ENCODE peak calls at places on chromosomes 13 and 19, in eight cellular contexts. Q, Z, S, L, V, F, I and Y are unnamed samples.

GRCh38 chr19:4889034-4889825 is 13.5 kb downstream of the ARRDC5 start:
- DNase-seq in Q (no peak), S (no peak), I (no peak), L (no peak), V (no peak), Z (peak; percentile 15), F (peak; percentile 76), Y (no peak)

GRCh38 chr19:55257461-55258411 is 1.1 kb downstream of the PPP6R1 start:
- DNase-seq in F (peak; percentile 21), S (peak; percentile 48), V (peak; percentile 50), L (no peak), I (peak; percentile 28), Q (peak; percentile 59), Z (peak; percentile 4), Y (no peak)

GRCh38 chr13:64855506-64855905 is 2374.6 kb downstream of the PCDH9 start:
- DNase-seq in Q (no peak), V (no peak), F (peak; percentile 20), S (no peak), I (no peak), L (no peak), Z (peak; percentile 14), Y (no peak)

GRCh38 chr13:46492946-46493345 is 60.0 kb upstream of the LRCH1 start:
- DNase-seq in Q (no peak), F (peak; percentile 73), L (no peak), S (no peak), V (no peak), Z (peak; percentile 81), I (no peak), Y (no peak)

GRCh38 chr19:31135841-31136240 is 213.4 kb downstream of the TSHZ3 start:
- DNase-seq in V (no peak), F (peak; percentile 75), L (no peak), I (no peak), Z (peak; percentile 29), S (no peak), Q (no peak), Y (no peak)

GRCh38 chr13:23796546-23796945 is 92.7 kb downstream of the MIPEP start:
- DNase-seq in I (no peak), Q (no peak), L (no peak), F (peak; percentile 12), Z (no peak), V (no peak), S (no peak), Y (no peak)

GRCh38 chr19:460877-461609 is at the start of gene SHC2:
- DNase-seq in F (no peak), V (peak; percentile 46), S (no peak), Z (no peak), L (no peak), Q (no peak), I (peak; percentile 49), Y (no peak)

GRCh38 chr19:52398091-52398461 is 427 bp downstream of the ZNF528 start:
- DNase-seq in Z (no peak), L (no peak), I (peak; percentile 18), V (peak; percentile 30), F (no peak), Q (no peak), S (peak; percentile 18), Y (no peak)

GRCh38 chr19:56110515-56111448 is 10.3 kb downstream of the ZNF787 start:
- DNase-seq in S (no peak), L (no peak), Q (no peak), Z (peak; percentile 34), F (peak; percentile 37), I (peak; percentile 58), V (peak; percentile 67), Y (no peak)

GRCh38 chr13:90352763-90353162 is 994.7 kb upstream of the MIR17HG start:
- DNase-seq in Q (no peak), F (no peak), V (no peak), S (no peak), Z (no peak), I (no peak), L (no peak), Y (no peak)

GRCh38 chr13:23990443-23990842 is 93.1 kb upstream of the C1QTNF9B start:
- DNase-seq in Q (no peak), Z (no peak), F (no peak), I (no peak), S (no peak), L (no peak), V (no peak), Y (no peak)

GRCh38 chr19:14871619-14872230 is 14.2 kb downstream of the OR7A17 start:
- DNase-seq in V (no peak), Q (no peak), I (no peak), S (no peak), Z (peak; percentile 23), L (no peak), F (peak; percentile 33), Y (no peak)
- TF ChIP-seq CTCF in V (no peak), Q (peak; percentile 19), I (no peak), S (peak; percentile 49), Z (peak; percentile 48), L (peak; percentile 40), F (peak; percentile 49), Y (no peak)

DNA sequence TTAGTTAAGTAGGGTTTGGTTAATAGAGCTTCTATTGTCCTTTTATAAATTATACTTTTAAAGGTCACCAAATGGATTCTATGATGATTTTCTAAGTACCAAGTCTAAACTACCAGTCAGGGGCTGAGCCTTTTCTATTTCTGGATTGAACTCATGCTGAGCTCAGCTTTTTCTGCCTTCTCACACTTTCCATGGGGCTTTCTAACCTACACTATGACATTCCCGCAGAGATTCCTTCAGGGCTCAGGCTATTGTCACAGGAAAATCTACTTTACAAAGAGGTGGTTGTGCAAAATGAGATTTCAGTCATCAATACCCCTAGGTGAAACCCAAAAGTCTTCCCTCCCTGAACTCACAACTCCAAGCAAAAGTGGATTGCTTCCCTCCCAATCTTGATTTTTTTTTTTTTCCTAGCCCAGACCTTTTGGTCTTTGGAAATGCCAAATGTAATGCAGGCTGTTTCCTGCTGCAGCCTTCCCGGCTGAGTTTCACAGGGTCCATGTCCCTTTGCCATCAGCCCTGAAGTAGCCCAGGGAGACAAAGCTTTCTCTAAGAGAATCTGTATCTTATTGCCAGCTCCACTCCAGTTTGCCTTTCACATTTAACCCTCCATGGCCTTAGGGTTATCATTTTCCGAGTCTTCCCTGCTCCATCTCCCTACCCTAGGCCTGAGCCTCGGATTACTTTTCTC is 13.6 kb downstream of the C13orf42 start:
- DNase-seq in Q (peak; percentile 41), S (no peak), L (no peak), V (no peak), I (no peak), Z (no peak), F (no peak), Y (no peak)
- TF ChIP-seq CTCF in Q (no peak), S (no peak), L (no peak), V (no peak), I (no peak), Z (no peak), F (no peak), Y (no peak)

GRCh38 chr13:30158774-30159445 is 148.4 kb downstream of the KATNAL1 start:
- DNase-seq in I (no peak), L (no peak), Z (peak; percentile 91), V (no peak), Q (no peak), S (peak; percentile 16), F (peak; percentile 76), Y (no peak)
- TF ChIP-seq CTCF in I (no peak), L (peak; percentile 43), Z (peak; percentile 68), V (no peak), Q (no peak), S (peak; percentile 29), F (peak; percentile 59), Y (no peak)

GRCh38 chr13:26095846-26096245 is 44.0 kb upstream of the SHISA2 start:
- DNase-seq in S (no peak), Z (no peak), Q (no peak), V (no peak), L (no peak), F (no peak), I (peak; percentile 56), Y (no peak)

DNA sequence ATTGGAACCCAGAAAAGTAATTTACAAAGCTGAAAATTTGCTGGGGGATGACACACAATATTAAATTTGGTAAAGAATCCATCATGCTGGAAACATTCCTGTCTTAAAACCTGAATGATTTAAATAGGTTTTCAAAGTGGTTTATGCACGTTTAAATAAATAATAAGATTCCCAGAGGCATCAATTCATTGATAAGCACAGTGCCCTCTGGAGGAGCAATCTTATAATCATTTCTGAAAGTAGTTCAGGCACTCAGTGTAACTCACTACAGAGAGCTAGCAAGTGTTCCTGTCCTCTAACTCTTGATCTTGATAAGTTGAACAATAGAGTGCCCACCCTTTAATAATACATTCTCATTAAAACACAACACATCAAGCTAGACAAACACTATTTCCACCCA is 43.5 kb upstream of the SHISA2 start:
- DNase-seq in I (no peak), Z (no peak), Q (no peak), V (no peak), L (no peak), S (no peak), F (no peak), Y (no peak)
- TF ChIP-seq CTCF in I (no peak), Z (no peak), Q (peak; percentile 33), V (no peak), L (no peak), S (no peak), F (no peak), Y (no peak)

GRCh38 chr19:18596752-18597157 is 8.2 kb downstream of the REX1BD start:
- DNase-seq in I (no peak), Z (no peak), F (peak; percentile 31), V (peak; percentile 76), Q (peak; percentile 91), S (peak; percentile 42), L (no peak), Y (no peak)
- TF ChIP-seq CTCF in I (no peak), Z (no peak), F (no peak), V (no peak), Q (no peak), S (no peak), L (no peak), Y (no peak)